ENCODE peak calls at places on chromosomes 5 and 9, in eight cellular contexts. One of them, this sample, is unnamed.

GRCh38 chr9:25917593-25918426 is 239.6 kb upstream of the TUSC1 start:
- DNase-seq in activated naive CD4-positive, alpha-beta T cell: no peak
- DNase-seq in epithelial cell of esophagus: peak
- DNase-seq in NCI-H2029 treated with DMSO at 0.1 percent for 48 hours: no peak
- DNase-seq in stimulated activated CD8-positive, alpha-beta memory T cell treated with anti-CD3 and anti-CD28 coated beads, Interleukin-7, amount 100 ng/mL, for 4 hours: no peak
- DNase-seq in stimulated activated CD4-positive, alpha-beta T cell treated with anti-CD3 and anti-CD28 coated beads, Interleukin-2, amount 100 ng/mL, for 48 hours: no peak
- DNase-seq in left ventricle myocardium inferior: no peak
- DNase-seq in T-helper 9 cell: no peak
- DNase-seq in this sample: no peak

GRCh38 chr5:6875376-6875775 is 162.1 kb downstream of the TENT4A start:
- DNase-seq in activated naive CD4-positive, alpha-beta T cell: no peak
- DNase-seq in epithelial cell of esophagus: peak
- DNase-seq in NCI-H2029 treated with DMSO at 0.1 percent for 48 hours: no peak
- DNase-seq in stimulated activated CD8-positive, alpha-beta memory T cell treated with anti-CD3 and anti-CD28 coated beads, Interleukin-7, amount 100 ng/mL, for 4 hours: no peak
- DNase-seq in stimulated activated CD4-positive, alpha-beta T cell treated with anti-CD3 and anti-CD28 coated beads, Interleukin-2, amount 100 ng/mL, for 48 hours: no peak
- DNase-seq in left ventricle myocardium inferior: no peak
- DNase-seq in T-helper 9 cell: no peak
- DNase-seq in this sample: peak

GRCh38 chr9:92141144-92142129 is 26.2 kb upstream of the SPTLC1 start:
- DNase-seq in activated naive CD4-positive, alpha-beta T cell: no peak
- DNase-seq in epithelial cell of esophagus: peak
- DNase-seq in NCI-H2029 treated with DMSO at 0.1 percent for 48 hours: no peak
- DNase-seq in stimulated activated CD8-positive, alpha-beta memory T cell treated with anti-CD3 and anti-CD28 coated beads, Interleukin-7, amount 100 ng/mL, for 4 hours: no peak
- DNase-seq in stimulated activated CD4-positive, alpha-beta T cell treated with anti-CD3 and anti-CD28 coated beads, Interleukin-2, amount 100 ng/mL, for 48 hours: no peak
- DNase-seq in left ventricle myocardium inferior: no peak
- DNase-seq in T-helper 9 cell: no peak
- DNase-seq in this sample: no peak

GRCh38 chr5:40124367-40124766 is 555.3 kb upstream of the PTGER4 start:
- DNase-seq in activated naive CD4-positive, alpha-beta T cell: no peak
- DNase-seq in epithelial cell of esophagus: no peak
- DNase-seq in NCI-H2029 treated with DMSO at 0.1 percent for 48 hours: no peak
- DNase-seq in stimulated activated CD8-positive, alpha-beta memory T cell treated with anti-CD3 and anti-CD28 coated beads, Interleukin-7, amount 100 ng/mL, for 4 hours: no peak
- DNase-seq in stimulated activated CD4-positive, alpha-beta T cell treated with anti-CD3 and anti-CD28 coated beads, Interleukin-2, amount 100 ng/mL, for 48 hours: no peak
- DNase-seq in left ventricle myocardium inferior: no peak
- DNase-seq in T-helper 9 cell: no peak
- DNase-seq in this sample: no peak

GRCh38 chr5:89374144-89374784 is 491.3 kb upstream of the MEF2C start:
- DNase-seq in activated naive CD4-positive, alpha-beta T cell: no peak
- DNase-seq in epithelial cell of esophagus: no peak
- DNase-seq in NCI-H2029 treated with DMSO at 0.1 percent for 48 hours: peak
- DNase-seq in stimulated activated CD8-positive, alpha-beta memory T cell treated with anti-CD3 and anti-CD28 coated beads, Interleukin-7, amount 100 ng/mL, for 4 hours: no peak
- DNase-seq in stimulated activated CD4-positive, alpha-beta T cell treated with anti-CD3 and anti-CD28 coated beads, Interleukin-2, amount 100 ng/mL, for 48 hours: no peak
- DNase-seq in left ventricle myocardium inferior: no peak
- DNase-seq in T-helper 9 cell: no peak
- DNase-seq in this sample: no peak

GRCh38 chr5:141957367-141957993 is 522 bp downstream of the PCDH12 start:
- DNase-seq in activated naive CD4-positive, alpha-beta T cell: no peak
- DNase-seq in epithelial cell of esophagus: peak
- DNase-seq in NCI-H2029 treated with DMSO at 0.1 percent for 48 hours: no peak
- DNase-seq in stimulated activated CD8-positive, alpha-beta memory T cell treated with anti-CD3 and anti-CD28 coated beads, Interleukin-7, amount 100 ng/mL, for 4 hours: no peak
- DNase-seq in stimulated activated CD4-positive, alpha-beta T cell treated with anti-CD3 and anti-CD28 coated beads, Interleukin-2, amount 100 ng/mL, for 48 hours: no peak
- DNase-seq in left ventricle myocardium inferior: no peak
- DNase-seq in T-helper 9 cell: no peak
- DNase-seq in this sample: no peak

GRCh38 chr9:8863064-8863463 is 1063.5 kb upstream of the DMAC1 start:
- DNase-seq in activated naive CD4-positive, alpha-beta T cell: no peak
- DNase-seq in epithelial cell of esophagus: no peak
- DNase-seq in NCI-H2029 treated with DMSO at 0.1 percent for 48 hours: no peak
- DNase-seq in stimulated activated CD8-positive, alpha-beta memory T cell treated with anti-CD3 and anti-CD28 coated beads, Interleukin-7, amount 100 ng/mL, for 4 hours: no peak
- DNase-seq in stimulated activated CD4-positive, alpha-beta T cell treated with anti-CD3 and anti-CD28 coated beads, Interleukin-2, amount 100 ng/mL, for 48 hours: no peak
- DNase-seq in left ventricle myocardium inferior: no peak
- DNase-seq in T-helper 9 cell: no peak
- DNase-seq in this sample: no peak

GRCh38 chr9:116322521-116322920 is 168.9 kb downstream of the PAPPA start:
- DNase-seq in activated naive CD4-positive, alpha-beta T cell: no peak
- DNase-seq in epithelial cell of esophagus: no peak
- DNase-seq in NCI-H2029 treated with DMSO at 0.1 percent for 48 hours: no peak
- DNase-seq in stimulated activated CD8-positive, alpha-beta memory T cell treated with anti-CD3 and anti-CD28 coated beads, Interleukin-7, amount 100 ng/mL, for 4 hours: no peak
- DNase-seq in stimulated activated CD4-positive, alpha-beta T cell treated with anti-CD3 and anti-CD28 coated beads, Interleukin-2, amount 100 ng/mL, for 48 hours: no peak
- DNase-seq in left ventricle myocardium inferior: no peak
- DNase-seq in T-helper 9 cell: no peak
- DNase-seq in this sample: no peak

This sample was measured in vagina.